ENCODE peak calls at places on chromosome 9, in six cellular contexts. I is SIG-M5, N is H1, U is right cardiac atrium, O is GM12891, F is HEK293T. P is an unnamed sample.

GRCh38 chr9:18351216-18351615 is 122.7 kb upstream of the ADAMTSL1 start:
- DNase-seq in I (no peak), N (no peak), U (no peak), O (no peak), F (no peak), P (no peak)

GRCh38 chr9:133991964-133992779 is at the start of gene VAV2:
- DNase-seq in I (peak), N (no peak), U (peak), O (no peak), F (peak), P (no peak)

GRCh38 chr9:16337322-16338029 is 533.0 kb downstream of the BNC2 start:
- DNase-seq in I (no peak), N (no peak), U (no peak), O (no peak), F (no peak), P (no peak)

GRCh38 chr9:33800886-33801285 is 5.5 kb downstream of the PRSS3 start:
- DNase-seq in I (no peak), N (no peak), U (no peak), O (no peak), F (no peak), P (no peak)

GRCh38 chr9:93117924-93118862 is 15.9 kb downstream of the NINJ1 start:
- DNase-seq in I (no peak), N (no peak), U (no peak), O (no peak), F (no peak), P (no peak)

GRCh38 chr9:133149130-133150015 is 14.3 kb downstream of the GBGT1 start:
- DNase-seq in I (no peak), N (peak), U (peak), O (peak), F (peak), P (peak)

GRCh38 chr9:126777733-126778132 is 27.1 kb upstream of the ZBTB43 start:
- DNase-seq in I (no peak), N (peak), U (no peak), O (no peak), F (no peak), P (no peak)

GRCh38 chr9:129162901-129163670 is 15.0 kb downstream of the IER5L start:
- DNase-seq in I (no peak), N (no peak), U (no peak), O (no peak), F (no peak), P (no peak)

GRCh38 chr9:98903938-98904560 is 39.7 kb upstream of the COL15A1 start:
- DNase-seq in I (no peak), N (no peak), U (no peak), O (no peak), F (no peak), P (no peak)

GRCh38 chr9:96048116-96048953 is 172.8 kb downstream of the ERCC6L2 start:
- DNase-seq in I (no peak), N (no peak), U (peak), O (no peak), F (no peak), P (peak)

P was measured in NT2/D1.